ENCODE peak calls at places on chromosomes 4 and X, in five cellular contexts. F, E, A, B and Z are unnamed samples.

GRCh38 chr4:57044996-57045395 is 65.2 kb downstream of the IGFBP7 start:
- DNase-seq in F (no peak), E (no peak), A (no peak), B (no peak), Z (no peak)

GRCh38 chr4:47434931-47435330 is 28.6 kb downstream of the COMMD8 start:
- DNase-seq in F (no peak), E (no peak), A (no peak), B (no peak), Z (no peak)

GRCh38 chr4:104747635-104748034 is 252.9 kb upstream of the CXXC4 start:
- DNase-seq in F (no peak), E (no peak), A (no peak), B (no peak), Z (no peak)

GRCh38 chrX:74449322-74449936 is 28.1 kb downstream of the SLC16A2 start:
- DNase-seq in F (no peak), E (no peak), A (peak; percentile 51), B (no peak), Z (no peak)

GRCh38 chr4:143773998-143774898 is 73.8 kb upstream of the FREM3 start:
- DNase-seq in F (peak; percentile 77), E (peak; percentile 10), A (no peak), B (no peak), Z (peak; percentile 38)

GRCh38 chr4:151407466-151408379 is 1.3 kb upstream of the FHIP1A start:
- DNase-seq in F (no peak), E (no peak), A (peak; percentile 62), B (peak; percentile 1), Z (no peak)

GRCh38 chrX:136200466-136200865 is 50.7 kb downstream of the MAP7D3 start:
- DNase-seq in F (no peak), E (no peak), A (no peak), B (no peak), Z (no peak)

GRCh38 chr4:146852365-146852764 is 93.3 kb downstream of the TTC29 start:
- DNase-seq in F (no peak), E (no peak), A (no peak), B (no peak), Z (no peak)

GRCh38 chrX:39418132-39418935 is 617.1 kb downstream of the MID1IP1 start:
- DNase-seq in F (no peak), E (no peak), A (no peak), B (no peak), Z (no peak)

GRCh38 chrX:72245461-72246089 is 6.7 kb upstream of the ERCC6L start:
- DNase-seq in F (no peak), E (peak; percentile 30), A (no peak), B (peak; percentile 17), Z (peak; percentile 32)

GRCh38 chrX:37818031-37818430 is 29.3 kb downstream of the DYNLT3 start:
- DNase-seq in F (peak; percentile 67), E (no peak), A (no peak), B (no peak), Z (no peak)

GRCh38 chr4:51909236-51909703 is 66.3 kb downstream of the DCUN1D4 start:
- DNase-seq in F (no peak), E (no peak), A (no peak), B (no peak), Z (no peak)

GRCh38 chrX:124211312-124211942 is 121.0 kb upstream of the TEX13D start:
- DNase-seq in F (no peak), E (no peak), A (no peak), B (no peak), Z (no peak)

GRCh38 chr4:37803348-37803973 is 23.0 kb upstream of the PGM2 start:
- DNase-seq in F (no peak), E (peak; percentile 23), A (no peak), B (no peak), Z (peak; percentile 16)

GRCh38 chrX:154017766-154018517 is 1.8 kb downstream of the IRAK1 start:
- DNase-seq in F (no peak), E (no peak), A (no peak), B (no peak), Z (no peak)